ENCODE peak calls at places on chromosomes 3 and 15, in seven cellular contexts. K is stimulated activated CD4-positive, alpha-beta T cell treated with anti-CD3 and anti-CD28 coated beads, Interleukin-12 subunit alpha, Interleukin-12 subunit beta, amount 100 ng/mL, for 4 hours; D is foreskin melanocyte; N is PC-9; Z is activated CD4-positive, alpha-beta T cell treated with anti-CD3 and anti-CD28 coated beads, Interleukin-2, amount 50 U/mL, for 1 hour; V is endothelial cell of umbilical vein; F is right cardiac atrium. A is an unnamed sample.

GRCh38 chr3:193819117-193819978 is 226.3 kb downstream of the OPA1 start:
- DNase-seq in F (no peak), V (no peak), Z (no peak), D (no peak), K (no peak), N (no peak), A (peak)

GRCh38 chr3:54046677-54047214 is 75.6 kb upstream of the CACNA2D3 start:
- DNase-seq in F (no peak), N (no peak), K (no peak), D (no peak), Z (no peak), V (no peak), A (no peak)

GRCh38 chr3:150147776-150148175 is 177.1 kb upstream of the PFN2 start:
- DNase-seq in K (no peak), D (no peak), Z (no peak), V (no peak), N (no peak), F (no peak), A (no peak)

GRCh38 chr3:185926445-185926844 is 11.4 kb downstream of the TRA2B start:
- DNase-seq in D (no peak), N (no peak), F (no peak), V (no peak), K (no peak), Z (no peak), A (no peak)

GRCh38 chr3:160825311-160825800 is 69.3 kb downstream of the PPM1L start:
- DNase-seq in F (no peak), D (no peak), Z (no peak), K (no peak), N (no peak), V (no peak), A (no peak)

GRCh38 chr15:37824717-37825382 is 109.6 kb upstream of the TMCO5A start:
- DNase-seq in N (peak), Z (no peak), F (no peak), V (peak), K (no peak), D (no peak), A (no peak)

GRCh38 chr3:100358413-100358812 is 23.9 kb downstream of the NIT2 start:
- DNase-seq in Z (no peak), D (no peak), K (no peak), N (no peak), V (no peak), F (no peak), A (no peak)

GRCh38 chr3:52773361-52774065 is 2.8 kb upstream of the NEK4 start:
- DNase-seq in V (no peak), F (no peak), Z (no peak), D (no peak), K (no peak), N (no peak), A (peak)

GRCh38 chr15:70420421-70421196 is 322.9 kb upstream of the TLE3 start:
- DNase-seq in F (no peak), N (no peak), V (no peak), Z (no peak), K (no peak), D (no peak), A (no peak)

GRCh38 chr3:52171577-52172261 is 17.5 kb upstream of the POC1A start:
- DNase-seq in K (no peak), N (peak), F (no peak), Z (no peak), V (no peak), D (no peak), A (no peak)

GRCh38 chr3:32089476-32089875 is 16.9 kb upstream of the GPD1L start:
- DNase-seq in N (no peak), F (no peak), D (no peak), V (no peak), K (no peak), Z (no peak), A (no peak)

GRCh38 chr3:183031826-183032225 is 51.5 kb upstream of the DCUN1D1 start:
- DNase-seq in D (no peak), N (peak), V (no peak), K (no peak), Z (no peak), F (no peak), A (no peak)

GRCh38 chr3:196639517-196640500 is at the start of gene NRROS:
- DNase-seq in N (peak), Z (peak), K (peak), F (peak), D (peak), V (peak), A (no peak)

GRCh38 chr3:128296469-128297251 is 143.4 kb downstream of the EEFSEC start:
- DNase-seq in K (no peak), Z (no peak), V (no peak), D (no peak), F (peak), N (no peak), A (peak)

GRCh38 chr3:68088216-68088615 is 433.8 kb upstream of the SUCLG2 start:
- DNase-seq in F (no peak), D (no peak), K (peak), N (no peak), Z (peak), V (no peak), A (no peak)

GRCh38 chr15:100663066-100663465 is 60.7 kb downstream of the ASB7 start:
- DNase-seq in F (no peak), Z (no peak), D (no peak), N (no peak), V (no peak), K (no peak), A (no peak)

GRCh38 chr3:29186131-29186599 is 94.7 kb upstream of the RBMS3 start:
- DNase-seq in F (no peak), N (no peak), K (no peak), Z (no peak), D (peak), V (no peak), A (no peak)

GRCh38 chr3:127546970-127547733 is 43.4 kb downstream of the TPRA1 start:
- DNase-seq in V (no peak), D (no peak), K (no peak), F (peak), N (no peak), Z (no peak), A (no peak)

GRCh38 chr15:62853833-62854210 is 188.7 kb upstream of the TPM1 start:
- DNase-seq in D (no peak), F (no peak), N (no peak), V (no peak), Z (no peak), K (no peak), A (no peak)

GRCh38 chr15:75596703-75597345 is 17.7 kb upstream of the PTPN9 start:
- DNase-seq in N (no peak), Z (no peak), F (no peak), K (no peak), V (no peak), D (no peak), A (no peak)

GRCh38 chr15:67862771-67863441 is 23.1 kb upstream of the RNU6-1 start:
- DNase-seq in K (no peak), D (no peak), N (no peak), F (no peak), V (no peak), Z (no peak), A (no peak)

GRCh38 chr3:143443851-143444331 is 324.3 kb downstream of the CHST2 start:
- DNase-seq in F (peak), K (no peak), N (peak), D (peak), V (peak), Z (no peak), A (no peak)

GRCh38 chr3:98556164-98557130 is 24.7 kb downstream of the GPR15 start:
- DNase-seq in K (peak), F (no peak), V (no peak), N (no peak), Z (peak), D (no peak), A (no peak)

GRCh38 chr3:48436855-48437254 is 3.1 kb downstream of the CCDC51 start:
- DNase-seq in K (no peak), Z (no peak), N (no peak), F (no peak), V (no peak), D (no peak), A (no peak)

GRCh38 chr3:169869484-169870304 is at the start of gene LRRC31:
- DNase-seq in Z (no peak), K (no peak), F (no peak), N (no peak), V (no peak), D (no peak), A (no peak)

GRCh38 chr15:72193781-72194396 is 3.7 kb downstream of the GRAMD2A start:
- DNase-seq in V (no peak), Z (no peak), N (no peak), K (no peak), D (no peak), F (no peak), A (no peak)

GRCh38 chr3:141644931-141645330 is 93.2 kb upstream of the RNF7 start:
- DNase-seq in V (peak), F (peak), K (peak), N (peak), Z (peak), D (peak), A (no peak)

A was measured in type B pancreatic cell.